ENCODE peak calls at places on chromosome X, in ten cellular contexts. P, M, I, H, L, F, N, C, B and Z are unnamed samples.

GRCh38 chrX:101080326-101080725 is 1.6 kb downstream of the TMEM35A start:
- DNase-seq in P (no peak), M (peak; percentile 37), I (no peak), H (no peak), L (no peak), F (no peak), N (no peak), C (no peak), B (no peak), Z (no peak)

GRCh38 chrX:86137071-86137470 is 11.2 kb upstream of the DACH2 start:
- DNase-seq in P (no peak), M (no peak), I (no peak), H (peak; percentile 5), L (no peak), F (no peak), N (no peak), C (peak; percentile 74), B (no peak), Z (no peak)

GRCh38 chrX:124212622-124213021 is 119.8 kb upstream of the TEX13D start:
- DNase-seq in P (no peak), M (no peak), I (no peak), H (no peak), L (no peak), F (no peak), N (no peak), C (no peak), B (no peak), Z (no peak)

GRCh38 chrX:134646170-134646569 is 12.1 kb downstream of the PLAC1 start:
- DNase-seq in P (no peak), M (no peak), I (no peak), H (no peak), L (no peak), F (no peak), N (no peak), C (no peak), B (no peak), Z (no peak)

GRCh38 chrX:101595739-101596419 is 21.9 kb downstream of the ARMCX6 start:
- DNase-seq in P (peak; percentile 45), M (peak; percentile 27), I (no peak), H (peak; percentile 70), L (no peak), F (peak; percentile 23), N (no peak), C (peak; percentile 75), B (no peak), Z (peak; percentile 15)

GRCh38 chrX:66074920-66075879 is 35.3 kb upstream of the VSIG4 start:
- DNase-seq in P (peak; percentile 62), M (no peak), I (no peak), H (peak; percentile 2), L (peak; percentile 72), F (peak; percentile 8), N (peak; percentile 76), C (no peak), B (peak; percentile 71), Z (no peak)

GRCh38 chrX:121456315-121456714 is 408.9 kb downstream of the GLUD2 start:
- DNase-seq in P (no peak), M (no peak), I (no peak), H (no peak), L (no peak), F (no peak), N (no peak), C (no peak), B (no peak), Z (no peak)

GRCh38 chrX:48569958-48570357 is 4.3 kb upstream of the RBM3 start:
- DNase-seq in P (no peak), M (no peak), I (no peak), H (peak; percentile 47), L (no peak), F (no peak), N (no peak), C (peak; percentile 53), B (no peak), Z (no peak)

GRCh38 chrX:46588263-46588662 is 14.7 kb downstream of the CHST7 start:
- DNase-seq in P (peak; percentile 32), M (no peak), I (no peak), H (peak; percentile 22), L (no peak), F (peak; percentile 8), N (peak; percentile 83), C (peak; percentile 68), B (no peak), Z (no peak)

GRCh38 chrX:101550362-101550761 is at the start of gene ARMCX1:
- DNase-seq in P (peak; percentile 72), M (no peak), I (peak; percentile 49), H (no peak), L (no peak), F (peak; percentile 63), N (peak; percentile 87), C (peak; percentile 74), B (peak; percentile 85), Z (peak; percentile 15)

GRCh38 chrX:130093271-130093670 is 17.0 kb downstream of the ELF4 start:
- DNase-seq in P (no peak), M (no peak), I (no peak), H (peak; percentile 32), L (no peak), F (no peak), N (no peak), C (no peak), B (no peak), Z (no peak)

GRCh38 chrX:10111364-10112148 is 45.2 kb upstream of the CLCN4 start:
- DNase-seq in P (no peak), M (no peak), I (no peak), H (no peak), L (no peak), F (no peak), N (no peak), C (peak; percentile 14), B (no peak), Z (no peak)

GRCh38 chrX:41779941-41780340 is 56.0 kb downstream of the GPR82 start:
- DNase-seq in P (no peak), M (no peak), I (no peak), H (peak; percentile 5), L (no peak), F (no peak), N (no peak), C (no peak), B (no peak), Z (no peak)

GRCh38 chrX:18789916-18790315 is 82.5 kb downstream of the PPEF1 start:
- DNase-seq in P (no peak), M (no peak), I (no peak), H (no peak), L (no peak), F (no peak), N (no peak), C (no peak), B (no peak), Z (no peak)

GRCh38 chrX:18792828-18793227 is 85.4 kb downstream of the PPEF1 start:
- DNase-seq in P (no peak), M (no peak), I (no peak), H (no peak), L (no peak), F (no peak), N (no peak), C (no peak), B (no peak), Z (no peak)

GRCh38 chrX:18793601-18794089 is 86.2 kb downstream of the PPEF1 start:
- DNase-seq in P (no peak), M (peak; percentile 90), I (no peak), H (peak; percentile 43), L (no peak), F (no peak), N (no peak), C (no peak), B (no peak), Z (peak; percentile 17)
- H3K27ac ChIP-seq in P (no peak overlapping the region), M (peak overlapping the region; percentile 92), I (no peak overlapping the region), H (no peak overlapping the region), L (no peak overlapping the region), F (no peak overlapping the region), N (no peak overlapping the region), C (no peak overlapping the region), B (no peak overlapping the region), Z (no peak overlapping the region)

GRCh38 chrX:154596290-154596929 is 11.5 kb downstream of the CTAG1A start:
- DNase-seq in P (peak; percentile 25), M (peak; percentile 20), I (no peak), H (peak; percentile 94), L (peak; percentile 19), F (peak; percentile 32), N (peak; percentile 62), C (peak; percentile 16), B (peak; percentile 30), Z (peak; percentile 83)
- TF ChIP-seq CTCF in P (no peak), M (peak; percentile 20), I (no peak), H (peak; percentile 30), L (no peak), F (no peak), N (no peak), C (no peak), B (no peak), Z (peak; percentile 32)

DNA sequence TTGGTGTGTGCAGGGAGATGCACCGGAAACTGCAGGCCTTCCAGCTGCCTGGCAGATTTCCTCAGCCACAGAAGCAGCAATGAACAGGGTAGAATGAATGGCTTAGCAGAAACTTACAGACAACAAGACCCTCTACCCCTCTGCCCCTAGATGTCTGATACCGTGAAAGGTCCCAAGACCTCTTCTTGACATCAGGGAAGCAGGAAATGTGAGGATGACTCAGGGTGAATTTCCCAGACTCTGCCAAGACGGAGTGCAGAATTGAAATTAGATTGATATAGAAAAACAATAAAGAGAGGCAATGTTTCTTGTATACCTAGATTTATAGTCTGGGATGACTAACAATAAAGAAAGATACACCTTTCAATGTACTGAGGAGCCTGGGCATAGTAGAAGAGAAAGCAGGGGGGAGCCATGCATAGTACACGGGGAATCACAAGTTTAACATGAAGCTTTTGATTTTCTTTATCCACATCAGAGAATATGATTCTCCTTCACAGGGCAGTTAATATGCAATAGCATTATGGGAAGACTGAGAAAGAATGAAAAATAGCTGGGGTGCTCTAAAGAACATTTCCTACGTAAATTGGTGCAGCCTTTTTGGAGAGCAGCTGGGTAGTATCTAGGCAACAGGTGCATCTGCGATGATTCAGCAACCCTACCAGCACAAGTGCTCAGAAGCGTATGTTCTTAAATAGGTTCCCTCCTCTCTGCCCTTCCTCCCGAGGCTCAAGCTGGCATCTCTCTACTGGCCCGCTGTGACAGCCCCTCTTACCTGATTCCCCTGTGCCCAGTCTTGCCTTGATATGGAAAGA is 18.3 kb upstream of the CXCR3 start:
- DNase-seq in P (peak; percentile 10), M (no peak), I (no peak), H (peak; percentile 33), L (no peak), F (no peak), N (no peak), C (no peak), B (no peak), Z (no peak)
- H3K27ac ChIP-seq in P (no peak overlapping the region), M (no peak overlapping the region), I (no peak overlapping the region), H (peak overlapping the region; percentile 37), L (no peak overlapping the region), F (no peak overlapping the region), N (no peak overlapping the region), C (no peak overlapping the region), B (no peak overlapping the region), Z (no peak overlapping the region)

DNA sequence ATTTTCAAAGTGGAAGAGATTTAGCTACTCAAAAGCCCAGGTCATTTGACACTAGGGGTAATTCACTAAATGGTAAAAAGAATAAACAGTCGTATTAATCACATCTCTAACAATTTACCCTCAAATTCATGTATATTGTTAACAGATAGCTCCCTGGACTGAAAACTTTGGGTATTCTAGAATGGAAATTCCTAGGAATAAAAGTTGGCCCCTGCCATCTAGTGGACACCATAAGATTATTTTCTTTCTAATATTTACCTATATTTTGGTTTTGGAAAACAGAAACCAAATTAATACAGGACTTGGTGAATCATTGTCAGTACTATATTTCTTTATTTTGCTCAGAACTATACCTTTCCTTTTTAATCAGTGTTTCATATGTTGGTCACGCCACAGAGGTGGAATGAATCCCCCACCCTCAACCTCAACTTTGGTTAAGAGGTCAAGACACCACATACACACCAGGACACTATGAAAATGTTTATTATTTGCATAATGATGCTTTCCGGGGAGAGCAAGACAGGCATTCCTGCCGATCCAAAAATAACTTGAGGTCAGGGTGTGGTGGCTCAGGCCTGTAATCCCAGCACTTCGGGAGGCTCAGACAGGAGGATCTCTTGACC is 96.2 kb upstream of the APOOL start:
- DNase-seq in P (no peak), M (no peak), I (no peak), H (peak; percentile 36), L (no peak), F (no peak), N (no peak), C (peak; percentile 5), B (no peak), Z (peak; percentile 0)
- TF ChIP-seq CTCF in P (no peak), M (no peak), I (no peak), H (peak; percentile 59), L (no peak), F (peak; percentile 19), N (peak; percentile 34), C (peak; percentile 37), B (no peak), Z (no peak)